ENCODE peak calls at places on chromosome 17, in ten cellular contexts. One of them, this sample, is unnamed.

GRCh38 chr17:8918811-8919210 is 46.7 kb downstream of the PIK3R5 start:
- DNase-seq in lung: no peak
- DNase-seq in CD4-positive, CD25-positive, alpha-beta regulatory T cell: no peak
- DNase-seq in heart left ventricle: no peak
- DNase-seq in OCI-LY7: no peak
- DNase-seq in left ventricle myocardium inferior: no peak
- DNase-seq in IMR-90: no peak
- DNase-seq in right atrium auricular region: no peak
- DNase-seq in HCT116: no peak
- DNase-seq in fibroblast of lung: peak
- DNase-seq in this sample: no peak

GRCh38 chr17:67289174-67289876 is 44.3 kb upstream of the HELZ start:
- DNase-seq in lung: peak
- DNase-seq in CD4-positive, CD25-positive, alpha-beta regulatory T cell: no peak
- DNase-seq in heart left ventricle: peak
- DNase-seq in OCI-LY7: peak
- DNase-seq in left ventricle myocardium inferior: peak
- DNase-seq in IMR-90: peak
- DNase-seq in right atrium auricular region: peak
- DNase-seq in HCT116: no peak
- DNase-seq in fibroblast of lung: peak
- DNase-seq in this sample: peak

GRCh38 chr17:61700252-61700651 is 109.2 kb upstream of the NACA2 start:
- DNase-seq in lung: no peak
- DNase-seq in CD4-positive, CD25-positive, alpha-beta regulatory T cell: no peak
- DNase-seq in heart left ventricle: no peak
- DNase-seq in OCI-LY7: peak
- DNase-seq in left ventricle myocardium inferior: no peak
- DNase-seq in IMR-90: no peak
- DNase-seq in right atrium auricular region: no peak
- DNase-seq in HCT116: no peak
- DNase-seq in fibroblast of lung: no peak
- DNase-seq in this sample: no peak

GRCh38 chr17:63075969-63076368 is 109.9 kb downstream of the TANC2 start:
- DNase-seq in lung: no peak
- DNase-seq in CD4-positive, CD25-positive, alpha-beta regulatory T cell: no peak
- DNase-seq in heart left ventricle: no peak
- DNase-seq in OCI-LY7: no peak
- DNase-seq in left ventricle myocardium inferior: no peak
- DNase-seq in IMR-90: peak
- DNase-seq in right atrium auricular region: no peak
- DNase-seq in HCT116: no peak
- DNase-seq in fibroblast of lung: peak
- DNase-seq in this sample: no peak

GRCh38 chr17:75965468-75965867 is 13.5 kb downstream of the ACOX1 start:
- DNase-seq in lung: no peak
- DNase-seq in CD4-positive, CD25-positive, alpha-beta regulatory T cell: no peak
- DNase-seq in heart left ventricle: no peak
- DNase-seq in OCI-LY7: no peak
- DNase-seq in left ventricle myocardium inferior: no peak
- DNase-seq in IMR-90: no peak
- DNase-seq in right atrium auricular region: no peak
- DNase-seq in HCT116: no peak
- DNase-seq in fibroblast of lung: no peak
- DNase-seq in this sample: no peak

GRCh38 chr17:54527941-54528340 is 372.7 kb upstream of the TOM1L1 start:
- DNase-seq in lung: no peak
- DNase-seq in CD4-positive, CD25-positive, alpha-beta regulatory T cell: no peak
- DNase-seq in heart left ventricle: no peak
- DNase-seq in OCI-LY7: no peak
- DNase-seq in left ventricle myocardium inferior: no peak
- DNase-seq in IMR-90: no peak
- DNase-seq in right atrium auricular region: no peak
- DNase-seq in HCT116: no peak
- DNase-seq in fibroblast of lung: no peak
- DNase-seq in this sample: no peak

GRCh38 chr17:7982171-7982570 is 20.2 kb upstream of the GUCY2D start:
- DNase-seq in lung: no peak
- DNase-seq in CD4-positive, CD25-positive, alpha-beta regulatory T cell: no peak
- DNase-seq in heart left ventricle: no peak
- DNase-seq in OCI-LY7: no peak
- DNase-seq in left ventricle myocardium inferior: no peak
- DNase-seq in IMR-90: peak
- DNase-seq in right atrium auricular region: no peak
- DNase-seq in HCT116: no peak
- DNase-seq in fibroblast of lung: peak
- DNase-seq in this sample: no peak

GRCh38 chr17:1626333-1626732 is 2.3 kb downstream of the SLC43A2 start:
- DNase-seq in lung: no peak
- DNase-seq in CD4-positive, CD25-positive, alpha-beta regulatory T cell: no peak
- DNase-seq in heart left ventricle: no peak
- DNase-seq in OCI-LY7: no peak
- DNase-seq in left ventricle myocardium inferior: no peak
- DNase-seq in IMR-90: no peak
- DNase-seq in right atrium auricular region: no peak
- DNase-seq in HCT116: no peak
- DNase-seq in fibroblast of lung: no peak
- DNase-seq in this sample: no peak

GRCh38 chr17:1474402-1475189 is 17.9 kb downstream of the MYO1C start:
- DNase-seq in lung: no peak
- DNase-seq in CD4-positive, CD25-positive, alpha-beta regulatory T cell: no peak
- DNase-seq in heart left ventricle: no peak
- DNase-seq in OCI-LY7: peak
- DNase-seq in left ventricle myocardium inferior: no peak
- DNase-seq in IMR-90: no peak
- DNase-seq in right atrium auricular region: no peak
- DNase-seq in HCT116: no peak
- DNase-seq in fibroblast of lung: no peak
- DNase-seq in this sample: no peak

GRCh38 chr17:21013983-21014382 is 28.8 kb downstream of the USP22 start:
- DNase-seq in lung: no peak
- DNase-seq in CD4-positive, CD25-positive, alpha-beta regulatory T cell: no peak
- DNase-seq in heart left ventricle: no peak
- DNase-seq in OCI-LY7: no peak
- DNase-seq in left ventricle myocardium inferior: no peak
- DNase-seq in IMR-90: no peak
- DNase-seq in right atrium auricular region: no peak
- DNase-seq in HCT116: no peak
- DNase-seq in fibroblast of lung: no peak
- DNase-seq in this sample: no peak

GRCh38 chr17:47275245-47275984 is 21.8 kb downstream of the ITGB3 start:
- DNase-seq in lung: peak
- DNase-seq in CD4-positive, CD25-positive, alpha-beta regulatory T cell: no peak
- DNase-seq in heart left ventricle: peak
- DNase-seq in OCI-LY7: no peak
- DNase-seq in left ventricle myocardium inferior: peak
- DNase-seq in IMR-90: peak
- DNase-seq in right atrium auricular region: peak
- DNase-seq in HCT116: no peak
- DNase-seq in fibroblast of lung: peak
- DNase-seq in this sample: peak

GRCh38 chr17:46841561-46842379 is 9.6 kb upstream of the WNT9B start:
- DNase-seq in lung: no peak
- DNase-seq in CD4-positive, CD25-positive, alpha-beta regulatory T cell: no peak
- DNase-seq in heart left ventricle: no peak
- DNase-seq in OCI-LY7: no peak
- DNase-seq in left ventricle myocardium inferior: no peak
- DNase-seq in IMR-90: no peak
- DNase-seq in right atrium auricular region: no peak
- DNase-seq in HCT116: no peak
- DNase-seq in fibroblast of lung: no peak
- DNase-seq in this sample: no peak

GRCh38 chr17:19523690-19524089 is 10.0 kb upstream of the SLC47A1 start:
- DNase-seq in lung: no peak
- DNase-seq in CD4-positive, CD25-positive, alpha-beta regulatory T cell: no peak
- DNase-seq in heart left ventricle: no peak
- DNase-seq in OCI-LY7: no peak
- DNase-seq in left ventricle myocardium inferior: no peak
- DNase-seq in IMR-90: no peak
- DNase-seq in right atrium auricular region: no peak
- DNase-seq in HCT116: no peak
- DNase-seq in fibroblast of lung: no peak
- DNase-seq in this sample: no peak

GRCh38 chr17:32822996-32823395 is 53.9 kb downstream of the MYO1D start:
- DNase-seq in lung: no peak
- DNase-seq in CD4-positive, CD25-positive, alpha-beta regulatory T cell: no peak
- DNase-seq in heart left ventricle: no peak
- DNase-seq in OCI-LY7: no peak
- DNase-seq in left ventricle myocardium inferior: no peak
- DNase-seq in IMR-90: no peak
- DNase-seq in right atrium auricular region: no peak
- DNase-seq in HCT116: no peak
- DNase-seq in fibroblast of lung: no peak
- DNase-seq in this sample: no peak

GRCh38 chr17:18102640-18103039 is 5.9 kb upstream of the MYO15A start:
- DNase-seq in lung: no peak
- DNase-seq in CD4-positive, CD25-positive, alpha-beta regulatory T cell: no peak
- DNase-seq in heart left ventricle: no peak
- DNase-seq in OCI-LY7: peak
- DNase-seq in left ventricle myocardium inferior: no peak
- DNase-seq in IMR-90: no peak
- DNase-seq in right atrium auricular region: no peak
- DNase-seq in HCT116: no peak
- DNase-seq in fibroblast of lung: no peak
- DNase-seq in this sample: no peak

GRCh38 chr17:39236981-39237441 is 11.3 kb upstream of the STAC2 start:
- DNase-seq in lung: no peak
- DNase-seq in CD4-positive, CD25-positive, alpha-beta regulatory T cell: no peak
- DNase-seq in heart left ventricle: no peak
- DNase-seq in OCI-LY7: no peak
- DNase-seq in left ventricle myocardium inferior: no peak
- DNase-seq in IMR-90: no peak
- DNase-seq in right atrium auricular region: no peak
- DNase-seq in HCT116: no peak
- DNase-seq in fibroblast of lung: no peak
- DNase-seq in this sample: no peak

GRCh38 chr17:48429638-48430586 is at the start of gene SKAP1:
- DNase-seq in lung: no peak
- DNase-seq in CD4-positive, CD25-positive, alpha-beta regulatory T cell: peak
- DNase-seq in heart left ventricle: no peak
- DNase-seq in OCI-LY7: no peak
- DNase-seq in left ventricle myocardium inferior: no peak
- DNase-seq in IMR-90: no peak
- DNase-seq in right atrium auricular region: no peak
- DNase-seq in HCT116: no peak
- DNase-seq in fibroblast of lung: no peak
- DNase-seq in this sample: no peak

GRCh38 chr17:77354420-77354720 is 213.6 kb downstream of the SEC14L1 start:
- DNase-seq in lung: no peak
- DNase-seq in CD4-positive, CD25-positive, alpha-beta regulatory T cell: no peak
- DNase-seq in heart left ventricle: no peak
- DNase-seq in OCI-LY7: no peak
- DNase-seq in left ventricle myocardium inferior: no peak
- DNase-seq in IMR-90: no peak
- DNase-seq in right atrium auricular region: no peak
- DNase-seq in HCT116: no peak
- DNase-seq in fibroblast of lung: no peak
- DNase-seq in this sample: no peak
- H3K27ac ChIP-seq in lung: peak
- H3K27ac ChIP-seq in CD4-positive, CD25-positive, alpha-beta regulatory T cell: no peak
- H3K27ac ChIP-seq in heart left ventricle: peak
- H3K27ac ChIP-seq in OCI-LY7: no peak
- H3K27ac ChIP-seq in left ventricle myocardium inferior: peak
- H3K27ac ChIP-seq in IMR-90: peak
- H3K27ac ChIP-seq in right atrium auricular region: peak
- H3K27ac ChIP-seq in HCT116: no peak
- H3K27ac ChIP-seq in fibroblast of lung: peak
- H3K27ac ChIP-seq in this sample: peak

GRCh38 chr17:41581366-41582060 is 5.2 kb downstream of the KRT14 start:
- DNase-seq in lung: no peak
- DNase-seq in CD4-positive, CD25-positive, alpha-beta regulatory T cell: no peak
- DNase-seq in heart left ventricle: no peak
- DNase-seq in OCI-LY7: no peak
- DNase-seq in left ventricle myocardium inferior: no peak
- DNase-seq in IMR-90: no peak
- DNase-seq in right atrium auricular region: no peak
- DNase-seq in HCT116: no peak
- DNase-seq in fibroblast of lung: no peak
- DNase-seq in this sample: no peak

GRCh38 chr17:41580651-41581365 is 5.9 kb downstream of the KRT14 start:
- DNase-seq in lung: no peak
- DNase-seq in CD4-positive, CD25-positive, alpha-beta regulatory T cell: no peak
- DNase-seq in heart left ventricle: no peak
- DNase-seq in OCI-LY7: no peak
- DNase-seq in left ventricle myocardium inferior: no peak
- DNase-seq in IMR-90: no peak
- DNase-seq in right atrium auricular region: no peak
- DNase-seq in HCT116: no peak
- DNase-seq in fibroblast of lung: no peak
- DNase-seq in this sample: no peak

GRCh38 chr17:41585301-41585700 is 1.4 kb downstream of the KRT14 start:
- DNase-seq in lung: no peak
- DNase-seq in CD4-positive, CD25-positive, alpha-beta regulatory T cell: no peak
- DNase-seq in heart left ventricle: no peak
- DNase-seq in OCI-LY7: no peak
- DNase-seq in left ventricle myocardium inferior: no peak
- DNase-seq in IMR-90: no peak
- DNase-seq in right atrium auricular region: no peak
- DNase-seq in HCT116: no peak
- DNase-seq in fibroblast of lung: no peak
- DNase-seq in this sample: no peak

GRCh38 chr17:41580244-41580575 is 6.5 kb downstream of the KRT14 start:
- DNase-seq in lung: no peak
- DNase-seq in CD4-positive, CD25-positive, alpha-beta regulatory T cell: no peak
- DNase-seq in heart left ventricle: no peak
- DNase-seq in OCI-LY7: no peak
- DNase-seq in left ventricle myocardium inferior: no peak
- DNase-seq in IMR-90: no peak
- DNase-seq in right atrium auricular region: no peak
- DNase-seq in HCT116: no peak
- DNase-seq in fibroblast of lung: no peak
- DNase-seq in this sample: no peak

GRCh38 chr17:41583137-41584127 is 3.3 kb downstream of the KRT14 start:
- DNase-seq in lung: no peak
- DNase-seq in CD4-positive, CD25-positive, alpha-beta regulatory T cell: no peak
- DNase-seq in heart left ventricle: no peak
- DNase-seq in OCI-LY7: no peak
- DNase-seq in left ventricle myocardium inferior: no peak
- DNase-seq in IMR-90: no peak
- DNase-seq in right atrium auricular region: no peak
- DNase-seq in HCT116: no peak
- DNase-seq in fibroblast of lung: no peak
- DNase-seq in this sample: no peak
- H3K4me3 ChIP-seq in lung: no peak
- H3K4me3 ChIP-seq in CD4-positive, CD25-positive, alpha-beta regulatory T cell: no peak
- H3K4me3 ChIP-seq in heart left ventricle: no peak
- H3K4me3 ChIP-seq in OCI-LY7: no peak
- H3K4me3 ChIP-seq in left ventricle myocardium inferior: no peak
- H3K4me3 ChIP-seq in IMR-90: no peak
- H3K4me3 ChIP-seq in right atrium auricular region: no peak
- H3K4me3 ChIP-seq in HCT116: no peak
- H3K4me3 ChIP-seq in fibroblast of lung: no peak
- H3K4me3 ChIP-seq in this sample: no peak

GRCh38 chr17:72977768-72978417 is 114.6 kb downstream of the SLC39A11 start:
- DNase-seq in lung: no peak
- DNase-seq in CD4-positive, CD25-positive, alpha-beta regulatory T cell: no peak
- DNase-seq in heart left ventricle: no peak
- DNase-seq in OCI-LY7: no peak
- DNase-seq in left ventricle myocardium inferior: no peak
- DNase-seq in IMR-90: peak
- DNase-seq in right atrium auricular region: no peak
- DNase-seq in HCT116: peak
- DNase-seq in fibroblast of lung: peak
- DNase-seq in this sample: no peak
- H3K27ac ChIP-seq in lung: no peak
- H3K27ac ChIP-seq in CD4-positive, CD25-positive, alpha-beta regulatory T cell: no peak
- H3K27ac ChIP-seq in heart left ventricle: peak
- H3K27ac ChIP-seq in OCI-LY7: no peak
- H3K27ac ChIP-seq in left ventricle myocardium inferior: peak
- H3K27ac ChIP-seq in IMR-90: peak
- H3K27ac ChIP-seq in right atrium auricular region: peak
- H3K27ac ChIP-seq in HCT116: peak
- H3K27ac ChIP-seq in fibroblast of lung: no peak
- H3K27ac ChIP-seq in this sample: no peak

GRCh38 chr17:70420876-70421445 is 251.6 kb downstream of the KCNJ2 start:
- DNase-seq in lung: no peak
- DNase-seq in CD4-positive, CD25-positive, alpha-beta regulatory T cell: no peak
- DNase-seq in heart left ventricle: no peak
- DNase-seq in OCI-LY7: no peak
- DNase-seq in left ventricle myocardium inferior: no peak
- DNase-seq in IMR-90: no peak
- DNase-seq in right atrium auricular region: no peak
- DNase-seq in HCT116: no peak
- DNase-seq in fibroblast of lung: no peak
- DNase-seq in this sample: no peak
- H3K4me3 ChIP-seq in lung: no peak
- H3K4me3 ChIP-seq in CD4-positive, CD25-positive, alpha-beta regulatory T cell: no peak
- H3K4me3 ChIP-seq in heart left ventricle: no peak
- H3K4me3 ChIP-seq in OCI-LY7: no peak
- H3K4me3 ChIP-seq in left ventricle myocardium inferior: no peak
- H3K4me3 ChIP-seq in IMR-90: no peak
- H3K4me3 ChIP-seq in right atrium auricular region: no peak
- H3K4me3 ChIP-seq in HCT116: no peak
- H3K4me3 ChIP-seq in fibroblast of lung: no peak
- H3K4me3 ChIP-seq in this sample: no peak